ENCODE peak calls at places on chromosomes 4 and X, in five cellular contexts. Q is cardiac muscle cell, Y is uterus, L is heart right ventricle, A is PC-3. K is an unnamed sample. For H3K4me1, the result is how much of the 10 kb centered on the place peaks cover.

GRCh38 chr4:99826016-99826415 is 9.4 kb downstream of the DAPP1 start:
- DNase-seq in Q (no peak), Y (no peak), L (no peak), A (peak), K (no peak)

GRCh38 chrX:13398073-13398823 is 78.4 kb upstream of the ATXN3L start:
- DNase-seq in Q (peak), Y (peak), L (peak), A (peak), K (peak)

GRCh38 chr4:81631958-81632439 is 160.3 kb upstream of the RASGEF1B start:
- DNase-seq in Q (peak), Y (no peak), L (no peak), A (peak), K (no peak)

GRCh38 chrX:78455901-78456300 is 128.5 kb upstream of the CYSLTR1 start:
- DNase-seq in Q (no peak), Y (no peak), L (no peak), A (peak), K (no peak)

GRCh38 chrX:128458888-128459287 is 406.7 kb upstream of the ACTRT1 start:
- DNase-seq in Q (no peak), Y (no peak), L (no peak), A (peak), K (no peak)

GRCh38 chr4:77473509-77473908 is 132.1 kb upstream of the CXCL13 start:
- DNase-seq in Q (peak), Y (no peak), L (no peak), A (peak), K (no peak)

GRCh38 chrX:115958687-115959359 is 211.7 kb upstream of the AGTR2 start:
- DNase-seq in Q (no peak), Y (no peak), L (no peak), A (peak), K (no peak)

GRCh38 chr4:141711211-141711610 is 74.8 kb downstream of the IL15 start:
- DNase-seq in Q (peak), Y (no peak), L (no peak), A (peak), K (no peak)

GRCh38 chr4:165364452-165365080 is 14.2 kb upstream of the CPE start:
- DNase-seq in Q (peak), Y (peak), L (no peak), A (no peak), K (no peak)

GRCh38 chr4:26510334-26510705 is 20.0 kb upstream of the CCKAR start:
- DNase-seq in Q (no peak), Y (no peak), L (no peak), A (no peak), K (no peak)

GRCh38 chr4:26288308-26288982 is 32.4 kb upstream of the RBPJ start:
- DNase-seq in Q (peak), Y (no peak), L (no peak), A (peak), K (no peak)

GRCh38 chr4:37885496-37885895 is 5.4 kb upstream of the TBC1D1 start:
- DNase-seq in Q (peak), Y (peak), L (no peak), A (no peak), K (no peak)

GRCh38 chrX:153495362-153495751 is 577 bp downstream of the BGN start:
- DNase-seq in Q (peak), Y (peak), L (peak), A (no peak), K (no peak)
- H3K4me3 ChIP-seq in Q (no peak), Y (peak), L (peak), A (no peak), K (peak)

DNA sequence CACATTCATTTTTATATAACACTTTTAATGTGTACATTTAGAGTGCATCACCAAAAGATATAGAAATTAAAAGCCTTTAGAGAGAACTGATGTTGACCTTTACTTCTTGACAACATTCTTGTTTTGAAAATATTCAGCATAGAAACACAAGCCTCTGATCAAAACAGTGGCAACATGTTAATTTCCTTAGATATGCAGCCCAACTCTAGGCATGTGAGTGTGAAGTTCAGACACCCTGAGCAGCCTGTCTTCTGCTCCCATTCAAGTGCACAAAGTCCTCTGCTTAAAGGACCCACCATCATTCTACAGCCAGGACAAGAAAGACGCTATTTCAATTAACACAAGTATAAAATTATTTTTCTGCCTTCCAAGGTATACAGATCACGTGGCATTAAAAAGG is 60.0 kb downstream of the PPP3CA start:
- DNase-seq in Q (peak), Y (no peak), L (no peak), A (no peak), K (no peak)
- H3K4me1 ChIP-seq in Q (under half), Y (under half), L (under half), A (under half), K (under half)

DNA sequence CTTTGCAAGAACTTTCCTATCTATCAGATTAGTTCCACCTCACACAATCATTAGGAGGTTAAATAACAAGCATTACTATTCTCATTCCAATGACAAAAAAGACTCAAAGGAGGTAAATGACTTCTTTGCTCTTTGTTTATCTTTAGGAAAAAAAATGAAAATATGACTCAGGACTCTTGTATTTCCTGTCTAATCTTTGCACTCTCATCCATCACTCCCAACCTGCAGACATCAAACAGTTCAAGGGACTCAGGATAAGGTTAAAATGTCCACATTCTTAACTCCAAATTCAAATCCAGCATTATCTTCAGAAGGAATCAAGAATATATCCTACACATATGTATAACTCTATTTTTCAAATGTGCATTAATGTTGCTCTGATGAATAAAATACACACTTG is 139.6 kb downstream of the UNC5C start:
- DNase-seq in Q (no peak), Y (no peak), L (no peak), A (peak), K (no peak)
- H3K4me3 ChIP-seq in Q (no peak), Y (no peak), L (no peak), A (no peak), K (no peak)

DNA sequence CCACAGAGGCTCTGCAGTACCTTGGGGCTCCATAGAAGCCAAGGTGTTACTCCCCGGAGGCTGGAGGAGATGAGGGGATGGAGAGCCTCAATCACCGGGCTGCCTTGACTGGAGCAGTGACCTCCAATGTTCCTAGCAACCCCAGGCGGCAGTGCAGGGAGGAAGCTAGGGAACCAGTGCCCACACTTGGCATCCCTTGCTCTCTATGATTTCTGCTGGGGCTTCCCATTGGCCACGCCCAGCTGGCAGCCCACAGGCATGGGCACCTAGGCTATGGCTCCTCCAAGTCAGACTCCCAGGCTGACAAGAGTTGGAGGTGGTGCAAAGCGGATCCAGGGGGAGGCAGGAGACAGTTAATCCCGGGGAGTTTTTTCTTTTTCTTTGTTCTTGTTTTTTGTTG is 229.7 kb downstream of the EVC2 start:
- DNase-seq in Q (no peak), Y (no peak), L (no peak), A (no peak), K (no peak)
- H3K4me1 ChIP-seq in Q (under half), Y (under half), L (under half), A (under half), K (under half)

DNA sequence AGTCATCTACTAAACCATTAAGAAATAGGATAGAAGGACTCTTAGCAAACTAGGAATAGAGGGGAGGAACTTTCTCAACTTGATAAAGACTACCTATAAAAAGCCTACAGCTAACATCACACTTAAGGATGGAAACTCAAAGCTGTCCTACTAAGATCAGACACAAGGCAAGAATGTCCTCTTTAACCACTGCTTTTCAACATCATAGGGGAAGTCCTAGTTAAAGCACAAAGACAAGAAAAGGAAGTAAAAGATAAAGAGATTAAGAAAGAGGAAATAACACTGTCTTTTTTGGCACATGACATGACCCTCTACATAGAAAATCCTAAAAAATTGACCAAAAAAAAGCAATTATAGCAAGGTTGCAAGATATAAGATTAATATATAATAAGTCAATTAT is 136.6 kb downstream of the FBXW7 start:
- DNase-seq in Q (no peak), Y (no peak), L (no peak), A (no peak), K (no peak)
- H3K4me3 ChIP-seq in Q (no peak), Y (no peak), L (no peak), A (no peak), K (no peak)

DNA sequence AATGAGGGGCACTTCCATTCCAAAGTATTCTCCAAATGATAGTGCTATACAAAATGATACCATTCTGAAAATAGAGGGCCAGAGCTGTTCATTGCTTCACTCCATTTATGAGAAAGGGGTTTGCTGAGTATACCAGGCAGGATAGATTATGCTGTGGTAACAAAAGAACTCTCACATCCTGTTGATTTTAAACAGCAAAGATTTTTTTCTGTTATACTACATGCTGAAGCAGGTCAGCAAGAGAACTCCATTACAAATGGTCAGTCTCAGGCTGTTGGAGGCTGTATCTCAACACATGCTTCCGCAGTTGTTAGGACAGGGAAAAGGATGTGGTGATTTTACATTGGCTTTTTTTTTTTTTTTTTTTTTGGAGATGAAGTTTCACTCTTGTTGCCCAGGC is 13.7 kb upstream of the KLHL5 start:
- DNase-seq in Q (peak), Y (no peak), L (no peak), A (no peak), K (no peak)
- H3K4me1 ChIP-seq in Q (under half), Y (under half), L (under half), A (under half), K (under half)

DNA sequence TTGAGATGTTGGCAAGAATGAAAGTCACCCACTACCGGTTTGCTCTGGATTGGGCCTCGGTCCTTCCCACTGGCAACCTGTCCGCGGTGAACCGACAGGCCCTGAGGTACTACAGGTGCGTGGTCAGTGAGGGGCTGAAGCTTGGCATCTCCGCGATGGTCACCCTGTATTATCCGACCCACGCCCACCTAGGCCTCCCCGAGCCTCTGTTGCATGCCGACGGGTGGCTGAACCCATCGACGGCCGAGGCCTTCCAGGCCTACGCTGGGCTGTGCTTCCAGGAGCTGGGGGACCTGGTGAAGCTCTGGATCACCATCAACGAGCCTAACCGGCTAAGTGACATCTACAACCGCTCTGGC is 12.3 kb downstream of the RPL9 start:
- DNase-seq in Q (no peak), Y (no peak), L (no peak), A (no peak), K (no peak)
- H3K4me3 ChIP-seq in Q (no peak), Y (peak), L (peak), A (no peak), K (peak)

DNA sequence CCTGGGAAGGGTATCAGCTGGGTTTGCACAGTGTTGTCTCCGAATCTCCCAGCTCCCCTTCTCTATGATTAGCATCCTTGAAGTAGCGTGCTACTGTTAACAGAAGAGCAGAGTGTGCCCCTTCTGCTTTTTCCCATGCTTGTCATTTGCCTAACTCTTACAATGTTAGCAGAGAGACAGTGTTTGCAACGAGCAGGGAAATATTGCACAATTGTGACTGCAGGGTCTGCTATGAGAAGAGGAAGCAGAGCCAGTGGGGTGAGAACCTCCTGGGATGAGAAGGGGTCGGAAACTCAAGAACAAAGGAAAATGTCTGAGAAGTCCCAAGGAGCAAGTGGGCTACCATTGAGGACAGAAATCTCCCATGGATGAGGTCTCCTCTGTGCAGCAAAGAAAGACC is 7.8 kb upstream of the CHRNA9 start:
- DNase-seq in Q (peak), Y (no peak), L (no peak), A (no peak), K (no peak)
- H3K4me1 ChIP-seq in Q (under half), Y (under half), L (under half), A (under half), K (under half)

GRCh38 chr4:74931386-74931785 is 1.5 kb upstream of the PARM1 start:
- DNase-seq in Q (no peak), Y (no peak), L (no peak), A (no peak), K (no peak)

GRCh38 chr4:74932010-74932409 is 906 bp upstream of the PARM1 start:
- DNase-seq in Q (no peak), Y (no peak), L (no peak), A (no peak), K (no peak)

GRCh38 chr4:74934016-74934821 is 1.3 kb downstream of the PARM1 start:
- DNase-seq in Q (peak), Y (peak), L (peak), A (peak), K (peak)

GRCh38 chr4:74933562-74934015 is 673 bp downstream of the PARM1 start:
- DNase-seq in Q (peak), Y (peak), L (peak), A (no peak), K (no peak)

DNA sequence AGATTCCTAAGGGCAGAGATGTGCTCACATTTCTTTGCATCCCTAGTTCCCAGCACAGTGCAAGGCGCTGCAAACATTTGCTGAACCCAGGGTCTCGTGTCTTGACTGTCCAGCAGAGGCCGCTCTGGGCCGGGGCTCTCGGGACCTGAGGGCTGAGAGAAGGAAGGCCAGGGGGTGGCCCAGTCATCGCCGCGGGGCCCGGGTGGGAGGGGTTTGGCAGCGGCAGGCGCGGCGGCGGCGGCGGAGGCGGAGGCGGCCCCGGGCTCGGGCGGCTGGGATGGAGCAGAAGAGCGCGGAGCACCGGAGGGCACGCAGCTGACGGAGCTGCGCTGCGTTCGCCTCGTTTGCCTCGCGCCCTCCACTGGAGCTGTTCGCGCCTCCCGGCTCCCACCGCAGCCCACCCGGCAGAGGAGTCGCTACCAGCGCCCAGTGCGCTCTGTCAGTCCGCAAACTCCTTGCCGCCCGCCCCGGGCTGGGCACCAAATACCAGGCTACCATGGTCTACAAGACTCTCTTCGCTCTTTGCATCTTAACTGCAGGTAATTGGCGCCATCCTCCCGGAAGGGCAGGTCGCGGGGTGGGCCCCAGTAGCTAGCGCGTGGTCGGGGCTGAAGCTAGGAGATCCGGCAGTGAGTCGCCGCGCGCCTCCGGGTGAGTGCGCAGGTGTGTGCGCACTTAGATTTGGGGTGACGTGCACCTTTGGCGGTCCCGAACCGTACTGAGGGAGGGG is at the start of gene PARM1:
- DNase-seq in Q (peak), Y (peak), L (peak), A (peak), K (peak)
- H3K4me3 ChIP-seq in Q (peak), Y (peak), L (peak), A (peak), K (peak)

K was measured in ascending aorta.